ENCODE peak calls at places on chromosome 10, in nine cellular contexts. V is activated naive CD4-positive, alpha-beta T cell treated with anti-CD3 and anti-CD28 coated beads, Interleukin-2, amount 10 ng/mL, durations not matched to agents 7 days and 5 days; U is GDM1; B is putamen; H is activated T-helper 1 cell treated with anti-CD3 and anti-CD28 coated beads, Interleukin-12 subunit alpha, Interleukin-12 subunit beta, Interleukin-2, Interleukin-4 antibody, amounts not matched to agents 30 ng/mL and 10 ng/mL and 1 ng/mL, durations not matched to agents 14 hours and 24 hours and 36 hours; T is foreskin fibroblast; G is OCI-M1; M is GM10248; K is NCI-H187. D is an unnamed sample.

GRCh38 chr10:79069325-79070090 is 742 bp downstream of the ZMIZ1 start:
- DNase-seq in B (peak; percentile 49), K (no peak), M (peak; percentile 66), V (peak; percentile 75), H (peak; percentile 48), U (no peak), T (peak; percentile 75), G (peak; percentile 59), D (peak; percentile 66)

GRCh38 chr10:35217458-35217857 is 90.8 kb downstream of the CREM start:
- DNase-seq in T (no peak), U (no peak), B (no peak), G (no peak), V (no peak), K (no peak), H (no peak), M (no peak), D (no peak)

GRCh38 chr10:61623101-61623500 is 39.6 kb upstream of the CABCOCO1 start:
- DNase-seq in U (no peak), G (no peak), T (peak; percentile 15), V (no peak), K (no peak), M (no peak), B (peak; percentile 70), H (no peak), D (no peak)

GRCh38 chr10:72173635-72174296 is 42.0 kb upstream of the ANAPC16 start:
- DNase-seq in T (peak; percentile 64), K (no peak), V (no peak), G (no peak), H (no peak), M (no peak), B (no peak), U (no peak), D (no peak)

GRCh38 chr10:75398630-75399460 is 2.7 kb downstream of the ZNF503 start:
- DNase-seq in B (no peak), U (no peak), H (no peak), G (no peak), T (peak; percentile 63), V (no peak), M (no peak), K (no peak), D (no peak)

GRCh38 chr10:101760510-101760909 is 15.4 kb downstream of the FGF8 start:
- DNase-seq in H (no peak), B (no peak), M (no peak), T (no peak), V (no peak), K (no peak), U (no peak), G (no peak), D (no peak)

GRCh38 chr10:131068760-131069159 is 242.8 kb downstream of the TCERG1L start:
- DNase-seq in U (no peak), B (no peak), G (no peak), H (no peak), V (no peak), K (no peak), M (no peak), T (no peak), D (no peak)

GRCh38 chr10:15353471-15353870 is 17.6 kb downstream of the FAM171A1 start:
- DNase-seq in K (no peak), V (no peak), U (no peak), H (no peak), T (no peak), B (no peak), M (no peak), G (no peak), D (no peak)

GRCh38 chr10:48725708-48726107 is 41.0 kb downstream of the WDFY4 start:
- DNase-seq in H (no peak), K (no peak), U (no peak), B (no peak), T (no peak), M (no peak), V (no peak), G (no peak), D (no peak)